ENCODE peak calls at places on chromosomes 4 and X, in nine cellular contexts. One of them, this sample, is unnamed.

GRCh38 chr4:187586892-187587291 is 408.7 kb upstream of the ZFP42 start:
- DNase-seq in aorta: no peak
- DNase-seq in activated CD4-positive, alpha-beta T cell treated with anti-CD3 and anti-CD28 coated beads, Interleukin-2, amount 50 U/mL, for 24 hours: no peak
- DNase-seq in activated T-helper 1 cell treated with Interleukin-2 at 50 U/mL for 16 hours: no peak
- DNase-seq in naive B cell: no peak
- DNase-seq in Daoy: no peak
- DNase-seq in NT2/D1: no peak
- DNase-seq in choroid plexus epithelial cell: no peak
- DNase-seq in kidney tubule cell: peak; percentile 92
- DNase-seq in this sample: no peak

GRCh38 chrX:121851033-121851432 is 803.6 kb downstream of the GLUD2 start:
- DNase-seq in aorta: no peak
- DNase-seq in activated CD4-positive, alpha-beta T cell treated with anti-CD3 and anti-CD28 coated beads, Interleukin-2, amount 50 U/mL, for 24 hours: no peak
- DNase-seq in activated T-helper 1 cell treated with Interleukin-2 at 50 U/mL for 16 hours: no peak
- DNase-seq in naive B cell: no peak
- DNase-seq in Daoy: peak; percentile 24
- DNase-seq in NT2/D1: no peak
- DNase-seq in choroid plexus epithelial cell: peak; percentile 79
- DNase-seq in kidney tubule cell: peak; percentile 17
- DNase-seq in this sample: no peak

GRCh38 chr4:15809473-15809872 is 31.3 kb downstream of the CD38 start:
- DNase-seq in aorta: no peak
- DNase-seq in activated CD4-positive, alpha-beta T cell treated with anti-CD3 and anti-CD28 coated beads, Interleukin-2, amount 50 U/mL, for 24 hours: no peak
- DNase-seq in activated T-helper 1 cell treated with Interleukin-2 at 50 U/mL for 16 hours: no peak
- DNase-seq in naive B cell: no peak
- DNase-seq in Daoy: no peak
- DNase-seq in NT2/D1: no peak
- DNase-seq in choroid plexus epithelial cell: no peak
- DNase-seq in kidney tubule cell: no peak
- DNase-seq in this sample: no peak

GRCh38 chrX:130691576-130691975 is 211.4 kb downstream of the ENOX2 start:
- DNase-seq in aorta: no peak
- DNase-seq in activated CD4-positive, alpha-beta T cell treated with anti-CD3 and anti-CD28 coated beads, Interleukin-2, amount 50 U/mL, for 24 hours: no peak
- DNase-seq in activated T-helper 1 cell treated with Interleukin-2 at 50 U/mL for 16 hours: no peak
- DNase-seq in naive B cell: no peak
- DNase-seq in Daoy: no peak
- DNase-seq in NT2/D1: no peak
- DNase-seq in choroid plexus epithelial cell: no peak
- DNase-seq in kidney tubule cell: no peak
- DNase-seq in this sample: no peak

GRCh38 chr4:98794565-98795205 is 134.2 kb downstream of the EIF4E start:
- DNase-seq in aorta: no peak
- DNase-seq in activated CD4-positive, alpha-beta T cell treated with anti-CD3 and anti-CD28 coated beads, Interleukin-2, amount 50 U/mL, for 24 hours: peak; percentile 62
- DNase-seq in activated T-helper 1 cell treated with Interleukin-2 at 50 U/mL for 16 hours: no peak
- DNase-seq in naive B cell: no peak
- DNase-seq in Daoy: peak; percentile 23
- DNase-seq in NT2/D1: no peak
- DNase-seq in choroid plexus epithelial cell: peak; percentile 69
- DNase-seq in kidney tubule cell: peak; percentile 59
- DNase-seq in this sample: no peak

GRCh38 chr4:186137193-186137792 is 32.8 kb downstream of the FAM149A start:
- DNase-seq in aorta: no peak
- DNase-seq in activated CD4-positive, alpha-beta T cell treated with anti-CD3 and anti-CD28 coated beads, Interleukin-2, amount 50 U/mL, for 24 hours: no peak
- DNase-seq in activated T-helper 1 cell treated with Interleukin-2 at 50 U/mL for 16 hours: no peak
- DNase-seq in naive B cell: no peak
- DNase-seq in Daoy: no peak
- DNase-seq in NT2/D1: no peak
- DNase-seq in choroid plexus epithelial cell: peak; percentile 60
- DNase-seq in kidney tubule cell: peak; percentile 35
- DNase-seq in this sample: no peak

GRCh38 chr4:68963389-68963788 is 11.8 kb upstream of the UGT2A3 start:
- DNase-seq in aorta: no peak
- DNase-seq in activated CD4-positive, alpha-beta T cell treated with anti-CD3 and anti-CD28 coated beads, Interleukin-2, amount 50 U/mL, for 24 hours: no peak
- DNase-seq in activated T-helper 1 cell treated with Interleukin-2 at 50 U/mL for 16 hours: no peak
- DNase-seq in naive B cell: no peak
- DNase-seq in Daoy: no peak
- DNase-seq in NT2/D1: no peak
- DNase-seq in choroid plexus epithelial cell: no peak
- DNase-seq in kidney tubule cell: peak; percentile 70
- DNase-seq in this sample: no peak

GRCh38 chr4:2591189-2591588 is 54.7 kb downstream of the FAM193A start:
- DNase-seq in aorta: no peak
- DNase-seq in activated CD4-positive, alpha-beta T cell treated with anti-CD3 and anti-CD28 coated beads, Interleukin-2, amount 50 U/mL, for 24 hours: no peak
- DNase-seq in activated T-helper 1 cell treated with Interleukin-2 at 50 U/mL for 16 hours: no peak
- DNase-seq in naive B cell: no peak
- DNase-seq in Daoy: no peak
- DNase-seq in NT2/D1: no peak
- DNase-seq in choroid plexus epithelial cell: peak; percentile 72
- DNase-seq in kidney tubule cell: no peak
- DNase-seq in this sample: peak; percentile 18

GRCh38 chr4:156961241-156962068 is 10.1 kb downstream of the PDGFC start:
- DNase-seq in aorta: no peak
- DNase-seq in activated CD4-positive, alpha-beta T cell treated with anti-CD3 and anti-CD28 coated beads, Interleukin-2, amount 50 U/mL, for 24 hours: no peak
- DNase-seq in activated T-helper 1 cell treated with Interleukin-2 at 50 U/mL for 16 hours: no peak
- DNase-seq in naive B cell: no peak
- DNase-seq in Daoy: no peak
- DNase-seq in NT2/D1: no peak
- DNase-seq in choroid plexus epithelial cell: no peak
- DNase-seq in kidney tubule cell: no peak
- DNase-seq in this sample: no peak

This sample was measured in iPS DF 6.9.